ENCODE peak calls at places on chromosomes 6 and 20, in ten cellular contexts. K, T, B, U, I, O, A, P, C and S are unnamed samples.

GRCh38 chr6:11225990-11226389 is 6.5 kb downstream of the NEDD9 start:
- DNase-seq in K (no peak), T (no peak), B (no peak), U (no peak), I (no peak), O (no peak), A (no peak), P (no peak), C (no peak), S (no peak)

GRCh38 chr20:61436674-61437279 is 184.7 kb downstream of the CDH4 start:
- DNase-seq in K (no peak), T (no peak), B (no peak), U (no peak), I (no peak), O (no peak), A (peak), P (peak), C (no peak), S (no peak)

GRCh38 chr6:3592371-3592941 is 135.6 kb upstream of the SLC22A23 start:
- DNase-seq in K (peak), T (peak), B (no peak), U (peak), I (no peak), O (no peak), A (no peak), P (peak), C (no peak), S (no peak)

GRCh38 chr6:10419749-10420545 is 5.1 kb upstream of the TFAP2A start:
- DNase-seq in K (peak), T (no peak), B (no peak), U (no peak), I (no peak), O (no peak), A (no peak), P (no peak), C (no peak), S (no peak)

GRCh38 chr20:59831901-59832240 is 101.6 kb downstream of the SYCP2 start:
- DNase-seq in K (no peak), T (no peak), B (no peak), U (no peak), I (peak), O (peak), A (peak), P (no peak), C (no peak), S (no peak)

GRCh38 chr6:30234361-30234760 is 21.2 kb upstream of the TRIM26 start:
- DNase-seq in K (peak), T (no peak), B (no peak), U (no peak), I (no peak), O (no peak), A (no peak), P (peak), C (no peak), S (no peak)

GRCh38 chr20:38387953-38388352 is 41.7 kb downstream of the LBP start:
- DNase-seq in K (peak), T (no peak), B (no peak), U (no peak), I (no peak), O (no peak), A (no peak), P (no peak), C (no peak), S (no peak)

GRCh38 chr6:24991748-24992467 is 56.1 kb upstream of the RIPOR2 start:
- DNase-seq in K (peak), T (peak), B (no peak), U (peak), I (no peak), O (peak), A (no peak), P (peak), C (peak), S (peak)

GRCh38 chr6:7267521-7268091 is 45.4 kb downstream of the SSR1 start:
- DNase-seq in K (no peak), T (peak), B (no peak), U (peak), I (peak), O (peak), A (no peak), P (peak), C (peak), S (peak)

GRCh38 chr20:43836790-43837189 is 77.9 kb upstream of the TOX2 start:
- DNase-seq in K (no peak), T (no peak), B (no peak), U (no peak), I (peak), O (no peak), A (peak), P (no peak), C (no peak), S (no peak)

GRCh38 chr20:6142348-6142993 is 19.6 kb upstream of the FERMT1 start:
- DNase-seq in K (peak), T (peak), B (peak), U (peak), I (no peak), O (no peak), A (peak), P (peak), C (peak), S (peak)

GRCh38 chr6:38617856-38618255 is 21.9 kb downstream of the BTBD9 start:
- DNase-seq in K (no peak), T (no peak), B (no peak), U (no peak), I (no peak), O (no peak), A (no peak), P (no peak), C (no peak), S (no peak)

GRCh38 chr6:48199502-48199901 is 88.5 kb upstream of the PTCHD4 start:
- DNase-seq in K (no peak), T (no peak), B (no peak), U (no peak), I (no peak), O (no peak), A (no peak), P (no peak), C (no peak), S (no peak)

GRCh38 chr6:455835-456234 is 64.3 kb downstream of the IRF4 start:
- DNase-seq in K (no peak), T (no peak), B (no peak), U (no peak), I (no peak), O (no peak), A (peak), P (no peak), C (no peak), S (no peak)

GRCh38 chr6:108113557-108114519 is 39.3 kb upstream of the OSTM1 start:
- DNase-seq in K (peak), T (peak), B (no peak), U (peak), I (no peak), O (no peak), A (peak), P (peak), C (peak), S (peak)

GRCh38 chr6:4871825-4872224 is 95.6 kb downstream of the CDYL start:
- DNase-seq in K (no peak), T (no peak), B (no peak), U (no peak), I (no peak), O (no peak), A (no peak), P (no peak), C (no peak), S (no peak)

GRCh38 chr6:7939186-7939863 is 28.7 kb upstream of the TXNDC5 start:
- DNase-seq in K (no peak), T (peak), B (no peak), U (no peak), I (no peak), O (no peak), A (no peak), P (no peak), C (no peak), S (no peak)

GRCh38 chr6:67683960-67684359 is 951.1 kb upstream of the ADGRB3 start:
- DNase-seq in K (peak), T (peak), B (no peak), U (no peak), I (no peak), O (no peak), A (no peak), P (peak), C (no peak), S (no peak)

GRCh38 chr6:85679445-85680123 is 36.9 kb upstream of the SYNCRIP start:
- DNase-seq in K (peak), T (no peak), B (no peak), U (no peak), I (no peak), O (no peak), A (no peak), P (no peak), C (no peak), S (no peak)

GRCh38 chr6:134674562-134674961 is 275.3 kb downstream of the ALDH8A1 start:
- DNase-seq in K (no peak), T (no peak), B (no peak), U (no peak), I (no peak), O (no peak), A (no peak), P (no peak), C (no peak), S (no peak)

GRCh38 chr6:160132776-160133338 is 11.2 kb downstream of the SLC22A1 start:
- DNase-seq in K (no peak), T (no peak), B (no peak), U (no peak), I (no peak), O (no peak), A (no peak), P (peak), C (no peak), S (no peak)

GRCh38 chr6:139146317-139146726 is 11.4 kb downstream of the HECA start:
- DNase-seq in K (no peak), T (no peak), B (peak), U (no peak), I (no peak), O (no peak), A (no peak), P (no peak), C (no peak), S (no peak)

GRCh38 chr20:24431650-24432049 is 37.8 kb upstream of the SYNDIG1 start:
- DNase-seq in K (no peak), T (no peak), B (no peak), U (no peak), I (no peak), O (no peak), A (no peak), P (no peak), C (no peak), S (no peak)

GRCh38 chr20:64024141-64024990 is 11.6 kb upstream of the C20orf204 start:
- DNase-seq in K (no peak), T (no peak), B (no peak), U (no peak), I (no peak), O (no peak), A (no peak), P (no peak), C (no peak), S (no peak)
- TF ChIP-seq POLR2A in K (no peak), T (no peak), B (no peak), U (no peak), I (no peak), O (no peak), A (no peak), P (no peak), C (no peak), S (no peak)

GRCh38 chr6:33254591-33254990 is 17.1 kb downstream of the VPS52 start:
- DNase-seq in K (no peak), T (no peak), B (no peak), U (no peak), I (peak), O (no peak), A (no peak), P (no peak), C (no peak), S (no peak)
- TF ChIP-seq CTCF in K (no peak), T (no peak), B (no peak), U (no peak), I (no peak), O (no peak), A (no peak), P (no peak), C (no peak), S (no peak)

GRCh38 chr6:43625393-43625992 is 3.6 kb downstream of the GTPBP2 start:
- DNase-seq in K (no peak), T (no peak), B (no peak), U (no peak), I (no peak), O (no peak), A (no peak), P (no peak), C (no peak), S (no peak)

GRCh38 chr6:43629104-43629504 is at the start of gene GTPBP2:
- DNase-seq in K (peak), T (peak), B (peak), U (peak), I (peak), O (peak), A (peak), P (peak), C (peak), S (peak)

GRCh38 chr6:43628392-43629103 is 516 bp downstream of the GTPBP2 start:
- DNase-seq in K (peak), T (peak), B (peak), U (peak), I (peak), O (peak), A (peak), P (peak), C (peak), S (peak)

GRCh38 chr6:43624786-43625288 is 4.2 kb downstream of the GTPBP2 start:
- DNase-seq in K (no peak), T (no peak), B (no peak), U (no peak), I (no peak), O (no peak), A (no peak), P (no peak), C (no peak), S (no peak)

DNA sequence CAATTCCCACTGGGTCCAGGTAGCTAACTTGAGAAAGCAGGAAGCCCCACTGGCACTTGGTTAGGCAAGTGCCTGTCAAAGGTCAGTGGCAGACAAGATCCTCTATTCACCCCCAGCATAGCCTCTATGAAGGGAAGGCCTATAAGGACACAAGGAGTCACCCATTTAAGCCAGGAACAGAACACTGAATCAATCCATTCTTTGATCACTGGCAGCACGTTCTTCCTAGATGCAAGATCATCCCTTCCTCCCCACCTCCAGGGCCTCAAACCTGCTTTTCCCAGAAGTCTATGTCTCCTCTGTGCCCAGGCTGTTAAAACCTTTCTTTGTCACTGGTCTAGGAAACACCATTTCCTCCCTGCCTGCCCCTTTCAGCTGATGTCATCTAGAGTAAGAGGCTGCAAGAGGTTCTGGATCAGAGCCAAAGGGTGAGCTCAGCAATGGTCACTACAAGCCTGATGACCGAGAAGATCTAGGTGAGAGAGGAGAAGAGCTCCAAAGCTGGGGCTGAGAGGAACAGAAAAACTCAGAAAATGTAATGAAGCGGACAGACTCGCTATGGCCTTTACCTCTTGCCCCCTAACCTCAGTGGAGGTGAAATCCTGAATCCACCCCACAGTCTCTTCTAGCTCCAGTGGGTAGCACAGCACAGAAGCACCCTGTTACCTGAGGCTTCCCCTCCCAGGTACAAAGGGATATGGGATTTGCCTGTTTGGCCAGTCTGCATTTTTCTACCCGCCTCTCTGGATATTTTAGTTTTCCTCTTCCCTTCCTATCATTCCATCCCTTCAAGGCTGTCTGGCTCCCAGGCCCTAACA is 1.8 kb downstream of the GTPBP2 start:
- DNase-seq in K (peak), T (peak), B (peak), U (peak), I (peak), O (peak), A (no peak), P (peak), C (peak), S (peak)
- H3K4me3 ChIP-seq in K (peak), T (no peak), B (no peak), U (peak), I (no peak), O (no peak), A (no peak), P (peak), C (no peak), S (no peak)

GRCh38 chr6:95576621-95577316 is 566 bp upstream of the MANEA start:
- DNase-seq in K (peak), T (peak), B (no peak), U (no peak), I (no peak), O (no peak), A (no peak), P (peak), C (no peak), S (no peak)

GRCh38 chr6:95576218-95576617 is 1.1 kb upstream of the MANEA start:
- DNase-seq in K (peak), T (no peak), B (no peak), U (no peak), I (no peak), O (no peak), A (no peak), P (no peak), C (no peak), S (no peak)

GRCh38 chr6:95578106-95578410 is 723 bp downstream of the MANEA start:
- DNase-seq in K (no peak), T (no peak), B (no peak), U (no peak), I (no peak), O (no peak), A (no peak), P (peak), C (no peak), S (no peak)

GRCh38 chr6:95574811-95575210 is 2.5 kb upstream of the MANEA start:
- DNase-seq in K (peak), T (no peak), B (no peak), U (no peak), I (no peak), O (no peak), A (no peak), P (peak), C (no peak), S (no peak)

GRCh38 chr6:95577317-95578105 is at the start of gene MANEA:
- DNase-seq in K (peak), T (peak), B (peak), U (peak), I (peak), O (peak), A (peak), P (peak), C (peak), S (peak)
- TF ChIP-seq POLR2A in K (peak), T (peak), B (peak), U (peak), I (peak), O (peak), A (peak), P (no peak), C (peak), S (peak)

GRCh38 chr6:124798942-124799496 is 163.2 kb upstream of the RNF217 start:
- DNase-seq in K (no peak), T (no peak), B (no peak), U (no peak), I (no peak), O (no peak), A (no peak), P (no peak), C (no peak), S (no peak)

GRCh38 chr6:124792386-124792785 is 169.9 kb upstream of the RNF217 start:
- DNase-seq in K (no peak), T (no peak), B (no peak), U (no peak), I (no peak), O (no peak), A (no peak), P (no peak), C (no peak), S (no peak)

GRCh38 chr6:124793406-124793805 is 168.8 kb upstream of the RNF217 start:
- DNase-seq in K (no peak), T (no peak), B (no peak), U (no peak), I (no peak), O (no peak), A (no peak), P (no peak), C (no peak), S (no peak)

GRCh38 chr6:124799638-124800037 is 162.6 kb upstream of the RNF217 start:
- DNase-seq in K (no peak), T (no peak), B (no peak), U (no peak), I (no peak), O (no peak), A (no peak), P (no peak), C (no peak), S (no peak)

DNA sequence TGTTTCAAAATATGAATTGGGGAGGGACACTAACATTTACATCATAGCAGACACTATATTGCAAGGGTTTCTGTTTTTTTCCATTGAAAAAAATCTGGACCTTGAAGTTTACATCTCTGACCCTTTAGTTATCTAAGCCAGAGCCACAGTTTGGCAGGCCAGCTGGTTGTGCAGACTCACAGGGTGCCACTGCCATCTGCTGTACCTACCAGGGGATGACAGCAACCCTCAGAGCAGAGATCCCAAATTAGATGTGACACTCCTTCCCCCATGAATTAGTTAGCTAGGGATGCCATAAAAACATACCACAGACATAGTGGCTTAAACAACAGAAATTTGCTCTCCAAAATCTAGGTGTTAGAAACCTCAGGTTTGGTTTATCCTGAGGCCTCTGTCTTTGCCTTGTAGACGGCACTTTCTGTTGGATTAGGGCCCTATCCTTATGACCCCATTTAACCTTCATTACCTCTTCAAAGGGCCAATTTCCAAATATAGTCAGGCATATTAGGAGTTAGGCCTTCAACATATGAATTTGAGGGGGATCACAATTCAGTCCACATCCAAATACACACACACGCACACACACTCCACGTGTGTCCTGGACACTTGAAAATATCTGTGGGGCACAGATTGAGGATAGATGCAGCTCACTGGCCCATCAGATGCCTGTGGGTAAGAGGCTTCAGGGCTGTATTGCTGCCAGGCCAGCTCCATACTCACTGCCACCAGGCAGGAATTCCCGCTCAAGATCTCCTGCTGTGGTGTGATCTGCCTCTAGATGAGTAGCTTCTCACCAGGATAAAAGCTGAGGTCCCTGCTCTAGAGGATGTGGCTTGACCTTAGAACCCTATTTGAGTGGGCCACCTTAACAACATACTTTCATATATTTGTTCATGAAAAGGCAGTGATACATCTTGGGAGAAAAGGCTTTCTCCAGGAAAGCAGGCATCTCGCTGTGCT is 166.1 kb upstream of the RNF217 start:
- DNase-seq in K (peak), T (no peak), B (no peak), U (no peak), I (no peak), O (no peak), A (peak), P (peak), C (no peak), S (no peak)
- TF ChIP-seq CTCF in K (peak), T (peak), B (peak), U (peak), I (peak), O (peak), A (peak), P (peak), C (no peak), S (no peak)